ENCODE peak calls at places on chromosomes 11 and 22, in ten cellular contexts. One of them, this sample, is unnamed.
A peak's percentile ranks its signal among the peaks of the same experiment; 100 is the strongest.

GRCh38 chr11:118000850-118001228 is 14.6 kb downstream of the IL10RA start:
- DNase-seq in WTC11: no peak
- DNase-seq in suprapubic skin: no peak
- DNase-seq in CD8-positive, alpha-beta memory T cell: no peak
- DNase-seq in NCI-H2171 treated with DMSO at 0.1 percent for 48 hours: no peak
- DNase-seq in endothelial cell: no peak
- DNase-seq in NCI-H1105 treated with DMSO at 0.1 percent for 48 hours: no peak
- DNase-seq in non-pigmented ciliary epithelial cell: no peak
- DNase-seq in AG04450: no peak
- DNase-seq in H7: no peak
- DNase-seq in this sample: no peak

GRCh38 chr22:23119492-23120414 is 22.0 kb downstream of the RSPH14 start:
- DNase-seq in WTC11: no peak
- DNase-seq in suprapubic skin: no peak
- DNase-seq in CD8-positive, alpha-beta memory T cell: peak; percentile 69
- DNase-seq in NCI-H2171 treated with DMSO at 0.1 percent for 48 hours: no peak
- DNase-seq in endothelial cell: no peak
- DNase-seq in NCI-H1105 treated with DMSO at 0.1 percent for 48 hours: no peak
- DNase-seq in non-pigmented ciliary epithelial cell: no peak
- DNase-seq in AG04450: no peak
- DNase-seq in H7: peak; percentile 72
- DNase-seq in this sample: no peak

GRCh38 chr11:16226245-16226644 is 130.1 kb downstream of the SOX6 start:
- DNase-seq in WTC11: no peak
- DNase-seq in suprapubic skin: peak; percentile 62
- DNase-seq in CD8-positive, alpha-beta memory T cell: no peak
- DNase-seq in NCI-H2171 treated with DMSO at 0.1 percent for 48 hours: no peak
- DNase-seq in endothelial cell: no peak
- DNase-seq in NCI-H1105 treated with DMSO at 0.1 percent for 48 hours: peak; percentile 81
- DNase-seq in non-pigmented ciliary epithelial cell: no peak
- DNase-seq in AG04450: no peak
- DNase-seq in H7: no peak
- DNase-seq in this sample: no peak

GRCh38 chr11:119157088-119157487 is 8.2 kb downstream of the ABCG4 start:
- DNase-seq in WTC11: no peak
- DNase-seq in suprapubic skin: no peak
- DNase-seq in CD8-positive, alpha-beta memory T cell: no peak
- DNase-seq in NCI-H2171 treated with DMSO at 0.1 percent for 48 hours: no peak
- DNase-seq in endothelial cell: no peak
- DNase-seq in NCI-H1105 treated with DMSO at 0.1 percent for 48 hours: no peak
- DNase-seq in non-pigmented ciliary epithelial cell: no peak
- DNase-seq in AG04450: no peak
- DNase-seq in H7: no peak
- DNase-seq in this sample: no peak

GRCh38 chr11:103737791-103738190 is 298.6 kb upstream of the DDI1 start:
- DNase-seq in WTC11: no peak
- DNase-seq in suprapubic skin: no peak
- DNase-seq in CD8-positive, alpha-beta memory T cell: no peak
- DNase-seq in NCI-H2171 treated with DMSO at 0.1 percent for 48 hours: no peak
- DNase-seq in endothelial cell: no peak
- DNase-seq in NCI-H1105 treated with DMSO at 0.1 percent for 48 hours: no peak
- DNase-seq in non-pigmented ciliary epithelial cell: no peak
- DNase-seq in AG04450: no peak
- DNase-seq in H7: no peak
- DNase-seq in this sample: no peak

GRCh38 chr11:109421981-109422590 is at the start of gene C11orf87:
- DNase-seq in WTC11: peak; percentile 72
- DNase-seq in suprapubic skin: no peak
- DNase-seq in CD8-positive, alpha-beta memory T cell: no peak
- DNase-seq in NCI-H2171 treated with DMSO at 0.1 percent for 48 hours: peak; percentile 37
- DNase-seq in endothelial cell: peak; percentile 52
- DNase-seq in NCI-H1105 treated with DMSO at 0.1 percent for 48 hours: peak; percentile 72
- DNase-seq in non-pigmented ciliary epithelial cell: no peak
- DNase-seq in AG04450: no peak
- DNase-seq in H7: peak; percentile 80
- DNase-seq in this sample: no peak

GRCh38 chr22:42719656-42720262 is 911 bp downstream of the A4GALT start:
- DNase-seq in WTC11: peak; percentile 50
- DNase-seq in suprapubic skin: no peak
- DNase-seq in CD8-positive, alpha-beta memory T cell: no peak
- DNase-seq in NCI-H2171 treated with DMSO at 0.1 percent for 48 hours: no peak
- DNase-seq in endothelial cell: peak; percentile 28
- DNase-seq in NCI-H1105 treated with DMSO at 0.1 percent for 48 hours: no peak
- DNase-seq in non-pigmented ciliary epithelial cell: no peak
- DNase-seq in AG04450: no peak
- DNase-seq in H7: peak; percentile 82
- DNase-seq in this sample: no peak

GRCh38 chr11:68796779-68797178 is 44.9 kb downstream of the CPT1A start:
- DNase-seq in WTC11: no peak
- DNase-seq in suprapubic skin: no peak
- DNase-seq in CD8-positive, alpha-beta memory T cell: no peak
- DNase-seq in NCI-H2171 treated with DMSO at 0.1 percent for 48 hours: no peak
- DNase-seq in endothelial cell: no peak
- DNase-seq in NCI-H1105 treated with DMSO at 0.1 percent for 48 hours: no peak
- DNase-seq in non-pigmented ciliary epithelial cell: no peak
- DNase-seq in AG04450: no peak
- DNase-seq in H7: no peak
- DNase-seq in this sample: no peak